ENCODE peak calls at places on chromosomes 4 and X, in eight cellular contexts. S, V, N, W, T, B, A and F are unnamed samples.

GRCh38 chr4:174794706-174795105 is 34.3 kb downstream of the GLRA3 start:
- DNase-seq in S (no peak), V (no peak), N (no peak), W (no peak), T (no peak), B (no peak), A (no peak), F (no peak)

GRCh38 chr4:2378408-2378807 is 40.0 kb downstream of the ZFYVE28 start:
- DNase-seq in S (no peak), V (no peak), N (no peak), W (no peak), T (no peak), B (no peak), A (no peak), F (no peak)

GRCh38 chr4:79255793-79256192 is 70.1 kb downstream of the NAA11 start:
- DNase-seq in S (no peak), V (no peak), N (no peak), W (no peak), T (no peak), B (no peak), A (no peak), F (no peak)

GRCh38 chrX:106170318-106170717 is 2.2 kb downstream of the PWWP3B start:
- DNase-seq in S (no peak), V (no peak), N (no peak), W (peak), T (no peak), B (no peak), A (peak), F (peak)

GRCh38 chr4:115119804-115120352 is 6.5 kb upstream of the NDST4 start:
- DNase-seq in S (no peak), V (no peak), N (no peak), W (no peak), T (no peak), B (no peak), A (no peak), F (no peak)

GRCh38 chr4:87419578-87420249 is 2.7 kb upstream of the NUDT9 start:
- DNase-seq in S (no peak), V (no peak), N (no peak), W (peak), T (no peak), B (no peak), A (peak), F (no peak)

GRCh38 chrX:110173192-110174175 is 144.4 kb downstream of the AMMECR1 start:
- DNase-seq in S (no peak), V (no peak), N (no peak), W (no peak), T (no peak), B (no peak), A (peak), F (no peak)

GRCh38 chr4:31518796-31519250 is 798.7 kb downstream of the PCDH7 start:
- DNase-seq in S (no peak), V (no peak), N (no peak), W (peak), T (no peak), B (no peak), A (peak), F (peak)

GRCh38 chr4:37780444-37781133 is 45.9 kb upstream of the PGM2 start:
- DNase-seq in S (peak), V (no peak), N (no peak), W (peak), T (no peak), B (peak), A (peak), F (no peak)

GRCh38 chrX:13059676-13060499 is 15.5 kb upstream of the FAM9C start:
- DNase-seq in S (no peak), V (no peak), N (peak), W (peak), T (no peak), B (no peak), A (peak), F (no peak)

GRCh38 chrX:135384161-135384836 is 37.4 kb upstream of the SMIM10L2A start:
- DNase-seq in S (no peak), V (no peak), N (no peak), W (no peak), T (no peak), B (peak), A (no peak), F (no peak)

GRCh38 chr4:147736458-147736857 is 4.6 kb downstream of the ARHGAP10 start:
- DNase-seq in S (no peak), V (no peak), N (peak), W (no peak), T (no peak), B (no peak), A (peak), F (no peak)

GRCh38 chrX:4932790-4933189 is 1219.3 kb upstream of the PRKX start:
- DNase-seq in S (no peak), V (no peak), N (peak), W (no peak), T (no peak), B (no peak), A (peak), F (peak)

GRCh38 chrX:10350991-10351390 is 194.2 kb downstream of the CLCN4 start:
- DNase-seq in S (no peak), V (no peak), N (peak), W (no peak), T (no peak), B (no peak), A (peak), F (no peak)

GRCh38 chr4:176320976-176321361 is 1.2 kb downstream of the SPCS3 start:
- DNase-seq in S (no peak), V (no peak), N (no peak), W (no peak), T (no peak), B (no peak), A (no peak), F (no peak)

GRCh38 chrX:45479835-45480422 is 279.3 kb upstream of the DIPK2B start:
- DNase-seq in S (no peak), V (no peak), N (peak), W (peak), T (no peak), B (no peak), A (peak), F (peak)

GRCh38 chr4:184983660-184984356 is 34.5 kb upstream of the HELT start:
- DNase-seq in S (peak), V (no peak), N (peak), W (peak), T (no peak), B (peak), A (peak), F (no peak)

GRCh38 chr4:721261-722171 is 15.9 kb downstream of the PCGF3 start:
- DNase-seq in S (no peak), V (no peak), N (no peak), W (no peak), T (no peak), B (no peak), A (peak), F (no peak)

GRCh38 chr4:129428454-129428853 is 332.5 kb downstream of the C4orf33 start:
- DNase-seq in S (no peak), V (no peak), N (no peak), W (no peak), T (no peak), B (no peak), A (no peak), F (no peak)

GRCh38 chr4:156799121-156799589 is 172.4 kb downstream of the PDGFC start:
- DNase-seq in S (no peak), V (no peak), N (no peak), W (no peak), T (no peak), B (no peak), A (peak), F (no peak)

GRCh38 chr4:107050525-107051135 is 14.5 kb upstream of the DKK2 start:
- DNase-seq in S (peak), V (no peak), N (no peak), W (peak), T (no peak), B (no peak), A (no peak), F (no peak)

GRCh38 chr4:112329672-112330372 is 32.7 kb downstream of the ALPK1 start:
- DNase-seq in S (no peak), V (no peak), N (no peak), W (no peak), T (no peak), B (no peak), A (no peak), F (no peak)

GRCh38 chrX:135437867-135438733 is 16.4 kb downstream of the SMIM10L2A start:
- DNase-seq in S (no peak), V (no peak), N (no peak), W (no peak), T (no peak), B (no peak), A (no peak), F (no peak)

GRCh38 chr4:48079972-48080391 is 54.1 kb downstream of the TXK start:
- DNase-seq in S (no peak), V (no peak), N (peak), W (peak), T (no peak), B (no peak), A (peak), F (no peak)

GRCh38 chr4:17376205-17376604 is 135.7 kb downstream of the QDPR start:
- DNase-seq in S (no peak), V (no peak), N (no peak), W (no peak), T (no peak), B (no peak), A (peak), F (peak)

DNA sequence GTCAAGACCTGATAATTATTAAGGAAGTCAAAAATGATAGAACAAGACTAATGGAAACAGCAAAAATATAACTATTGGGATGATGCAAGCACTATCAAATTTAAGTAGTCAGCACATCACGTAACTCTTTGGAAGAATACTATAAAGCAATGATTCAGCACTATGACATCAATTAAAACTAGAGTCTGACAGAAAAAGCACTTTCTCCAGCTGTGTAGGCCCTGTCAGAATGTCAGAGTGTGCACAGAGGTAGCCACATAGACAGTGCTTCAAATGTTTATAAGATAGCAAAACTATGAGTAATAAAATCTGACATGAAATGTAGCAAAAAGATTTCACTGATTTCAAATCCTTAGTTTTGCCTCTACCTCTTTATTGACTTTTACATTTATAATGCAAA is 1226.6 kb upstream of the ADGRL3 start:
- DNase-seq in S (no peak), V (no peak), N (no peak), W (no peak), T (no peak), B (no peak), A (no peak), F (no peak)
- H3K4me3 ChIP-seq in S (no peak), V (no peak), N (no peak), W (no peak), T (no peak), B (no peak), A (no peak), F (no peak)

GRCh38 chr4:38860788-38861424 is 4.3 kb upstream of the TLR6 start:
- DNase-seq in S (peak), V (no peak), N (no peak), W (peak), T (no peak), B (no peak), A (no peak), F (no peak)
- TF ChIP-seq CTCF in S (peak), V (peak), N (peak), W (peak), T (peak), B (peak), A (peak), F (peak)

DNA sequence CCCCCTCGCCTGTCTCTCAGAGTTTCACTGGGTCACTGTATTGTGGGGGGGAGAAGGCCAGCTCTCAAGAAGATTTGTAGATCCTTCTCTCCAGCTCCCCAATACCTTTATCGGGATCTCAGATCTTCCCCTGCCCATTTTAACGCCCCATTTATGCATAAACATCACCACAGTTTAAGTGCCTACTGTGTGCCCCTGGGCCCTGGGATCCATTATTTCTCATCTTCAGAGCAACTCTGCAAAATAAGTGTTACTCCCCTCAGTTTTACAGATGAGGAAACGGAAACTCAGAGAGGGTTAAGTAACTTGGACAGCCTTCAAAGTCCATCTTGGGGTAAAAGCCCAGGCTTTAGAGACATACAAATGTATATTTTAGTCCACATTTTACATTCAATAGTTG is 421 bp upstream of the IGSF1 start:
- DNase-seq in S (no peak), V (no peak), N (no peak), W (no peak), T (no peak), B (no peak), A (no peak), F (no peak)
- H3K4me3 ChIP-seq in S (no peak), V (peak), N (no peak), W (no peak), T (peak), B (no peak), A (no peak), F (peak)

GRCh38 chr4:5979981-5980380 is 38.2 kb downstream of the C4orf50 start:
- DNase-seq in S (no peak), V (peak), N (no peak), W (no peak), T (no peak), B (no peak), A (peak), F (no peak)
- TF ChIP-seq CTCF in S (peak), V (no peak), N (no peak), W (peak), T (no peak), B (no peak), A (peak), F (peak)